ENCODE peak calls at places on chromosomes 6 and 20, in eight cellular contexts. G is GM10248; O is activated CD4-positive, alpha-beta T cell treated with anti-CD3 and anti-CD28 coated beads, Interleukin-2, amount 10 ng/mL, durations not matched to agents 7 days and 5 days; N is left cardiac atrium; C is suprapubic skin; Q is A549; K is B cell; F is endothelial cell. Z is an unnamed sample.

GRCh38 chr20:57882451-57883161 is 172.8 kb upstream of the PMEPA1 start:
- DNase-seq in G (no peak), F (no peak), C (no peak), K (no peak), N (no peak), O (no peak), Q (peak), Z (no peak)

GRCh38 chr20:41615110-41615509 is 3.1 kb downstream of the CHD6 start:
- DNase-seq in F (no peak), O (no peak), C (no peak), Q (no peak), G (no peak), K (no peak), N (no peak), Z (no peak)

GRCh38 chr20:63508072-63508768 is 9.3 kb upstream of the EEF1A2 start:
- DNase-seq in G (no peak), Q (no peak), K (no peak), C (no peak), N (no peak), F (no peak), O (no peak), Z (no peak)

GRCh38 chr6:227812-228338 is 64.4 kb upstream of the DUSP22 start:
- DNase-seq in Q (no peak), G (no peak), C (no peak), F (no peak), N (no peak), O (no peak), K (no peak), Z (no peak)

GRCh38 chr6:27078734-27079357 is 168.7 kb upstream of the PRSS16 start:
- DNase-seq in K (peak), Q (peak), O (peak), C (no peak), N (no peak), G (peak), F (peak), Z (no peak)

GRCh38 chr20:36885355-36885754 is 9.4 kb downstream of the TLDC2 start:
- DNase-seq in O (no peak), G (no peak), K (no peak), F (no peak), Q (peak), C (no peak), N (no peak), Z (no peak)

GRCh38 chr6:11535801-11536230 is 1.7 kb upstream of the TMEM170B start:
- DNase-seq in F (peak), G (no peak), O (no peak), N (no peak), Q (no peak), K (no peak), C (no peak), Z (no peak)

GRCh38 chr6:41823178-41823577 is 35.7 kb downstream of the TOMM6 start:
- DNase-seq in N (no peak), K (no peak), Q (no peak), G (no peak), F (no peak), O (no peak), C (no peak), Z (no peak)

GRCh38 chr6:25628471-25629201 is 23.4 kb upstream of the SCGN start:
- DNase-seq in F (no peak), K (no peak), G (no peak), C (no peak), Q (no peak), O (no peak), N (no peak), Z (no peak)

GRCh38 chr6:27894839-27895762 is 17.1 kb downstream of the OR2B2 start:
- DNase-seq in K (peak), Q (peak), O (peak), F (peak), N (peak), G (peak), C (peak), Z (no peak)

GRCh38 chr20:33640287-33640686 is 21.8 kb upstream of the C20orf144 start:
- DNase-seq in C (no peak), F (no peak), K (no peak), Q (no peak), O (no peak), N (no peak), G (no peak), Z (no peak)

GRCh38 chr20:10309326-10309725 is 90.7 kb downstream of the SNAP25 start:
- DNase-seq in C (no peak), N (no peak), K (no peak), F (no peak), Q (peak), G (no peak), O (no peak), Z (no peak)

GRCh38 chr6:36099872-36100483 is 30.3 kb upstream of the MAPK13 start:
- DNase-seq in Q (no peak), G (no peak), C (no peak), F (no peak), N (no peak), O (peak), K (no peak), Z (no peak)

GRCh38 chr6:142935553-142936517 is 9.1 kb downstream of the HIVEP2 start:
- DNase-seq in O (peak), F (no peak), N (no peak), Q (no peak), C (no peak), G (no peak), K (peak), Z (no peak)

GRCh38 chr20:59123011-59123676 is 40.5 kb upstream of the ZNF831 start:
- DNase-seq in O (peak), Q (no peak), C (no peak), K (peak), N (no peak), F (no peak), G (no peak), Z (no peak)

GRCh38 chr20:13898012-13898612 is 92.3 kb downstream of the SEL1L2 start:
- DNase-seq in N (no peak), O (no peak), C (no peak), Q (no peak), K (no peak), F (no peak), G (peak), Z (no peak)

GRCh38 chr6:150231456-150231855 is 88.6 kb downstream of the PPP1R14C start:
- DNase-seq in K (no peak), Q (no peak), N (no peak), F (no peak), O (no peak), G (no peak), C (no peak), Z (no peak)

GRCh38 chr6:122789078-122789861 is at the start of gene SMPDL3A:
- DNase-seq in O (peak), G (peak), K (peak), N (peak), F (peak), C (peak), Q (peak), Z (no peak)

GRCh38 chr20:33014336-33015113 is 7.0 kb downstream of the BPIFB2 start:
- DNase-seq in O (no peak), C (no peak), F (no peak), K (no peak), N (no peak), Q (no peak), G (no peak), Z (no peak)

GRCh38 chr6:31011153-31011552 is 879 bp downstream of the MUC22 start:
- DNase-seq in Q (no peak), C (peak), O (no peak), K (no peak), N (no peak), F (no peak), G (no peak), Z (no peak)

GRCh38 chr6:156719395-156719719 is 57.8 kb upstream of the ARID1B start:
- DNase-seq in G (no peak), Q (no peak), C (no peak), N (no peak), F (no peak), O (no peak), K (no peak), Z (no peak)

GRCh38 chr6:55578537-55579363 is at the start of gene HMGCLL1:
- DNase-seq in G (no peak), O (no peak), Q (peak), F (peak), C (peak), N (peak), K (no peak), Z (no peak)

GRCh38 chr20:17381701-17382100 is 149.5 kb downstream of the BFSP1 start:
- DNase-seq in O (no peak), N (no peak), G (no peak), Q (no peak), K (no peak), F (no peak), C (no peak), Z (no peak)

GRCh38 chr6:33610057-33610456 is 11.1 kb upstream of the ITPR3 start:
- DNase-seq in F (peak), G (no peak), Q (no peak), C (no peak), N (no peak), K (no peak), O (no peak), Z (no peak)

GRCh38 chr6:11675610-11676009 is 103.0 kb downstream of the ADTRP start:
- DNase-seq in Q (no peak), N (no peak), O (no peak), G (no peak), C (no peak), K (no peak), F (no peak), Z (no peak)

GRCh38 chr6:1315560-1316386 is 3.9 kb downstream of the FOXQ1 start:
- DNase-seq in Q (no peak), O (no peak), N (no peak), K (no peak), F (no peak), C (no peak), G (no peak), Z (no peak)

GRCh38 chr20:18650224-18650623 is 62.4 kb downstream of the DTD1 start:
- DNase-seq in F (no peak), K (no peak), O (no peak), G (no peak), N (no peak), Q (no peak), C (no peak), Z (no peak)

GRCh38 chr6:18240230-18240629 is 24.1 kb downstream of the DEK start:
- DNase-seq in C (no peak), N (no peak), K (no peak), Q (no peak), O (no peak), G (no peak), F (no peak), Z (no peak)

GRCh38 chr20:37828584-37829527 is 74.1 kb upstream of the VSTM2L start:
- DNase-seq in K (no peak), Q (no peak), F (no peak), G (no peak), O (no peak), C (no peak), N (no peak), Z (no peak)

GRCh38 chr6:3525915-3526314 is 69.1 kb upstream of the SLC22A23 start:
- DNase-seq in N (no peak), G (no peak), Q (no peak), K (no peak), F (no peak), O (no peak), C (no peak), Z (no peak)

GRCh38 chr20:23178806-23179205 is 92.7 kb upstream of the CD93 start:
- DNase-seq in C (no peak), Q (no peak), K (no peak), O (no peak), N (peak), F (peak), G (no peak), Z (no peak)

GRCh38 chr20:5827861-5828260 is 77.7 kb downstream of the SHLD1 start:
- DNase-seq in F (no peak), C (no peak), K (no peak), O (no peak), N (no peak), Q (no peak), G (no peak), Z (no peak)

GRCh38 chr6:169689247-169689646 is 12.6 kb downstream of the WDR27 start:
- DNase-seq in C (no peak), Q (no peak), N (no peak), G (no peak), F (no peak), O (no peak), K (no peak), Z (no peak)

GRCh38 chr20:50794181-50794845 is 548 bp upstream of the BCAS4 start:
- DNase-seq in C (no peak), K (peak), Q (no peak), O (no peak), F (no peak), G (no peak), N (peak), Z (no peak)

GRCh38 chr6:6746970-6747338 is 158.4 kb downstream of the LY86 start:
- DNase-seq in Q (no peak), F (no peak), O (no peak), K (no peak), C (no peak), N (no peak), G (no peak), Z (no peak)

GRCh38 chr6:5761370-5761769 is 245.4 kb downstream of the NRN1 start:
- DNase-seq in C (no peak), G (no peak), K (no peak), F (no peak), N (no peak), Q (no peak), O (no peak), Z (no peak)

Z was measured in cortex of kidney.